ENCODE peak calls at places on chromosomes 12 and 14, in seven cellular contexts. One of them, this sample, is unnamed.

GRCh38 chr12:662541-663292 is 528 bp downstream of the NINJ2 start:
- DNase-seq in amniotic epithelial cell: no peak
- DNase-seq in NCI-H1436: no peak
- DNase-seq in heart right ventricle: no peak
- DNase-seq in germinal center: no peak
- DNase-seq in HT1080: peak
- DNase-seq in D721Med: no peak
- DNase-seq in this sample: no peak

GRCh38 chr12:6182279-6182898 is 17.8 kb upstream of the CD9 start:
- DNase-seq in amniotic epithelial cell: peak
- DNase-seq in NCI-H1436: no peak
- DNase-seq in heart right ventricle: peak
- DNase-seq in germinal center: no peak
- DNase-seq in HT1080: no peak
- DNase-seq in D721Med: no peak
- DNase-seq in this sample: peak

GRCh38 chr14:88599321-88599720 is 36.5 kb downstream of the ZC3H14 start:
- DNase-seq in amniotic epithelial cell: no peak
- DNase-seq in NCI-H1436: no peak
- DNase-seq in heart right ventricle: no peak
- DNase-seq in germinal center: no peak
- DNase-seq in HT1080: no peak
- DNase-seq in D721Med: no peak
- DNase-seq in this sample: no peak

GRCh38 chr12:131124487-131125280 is 171.0 kb downstream of the ADGRD1 start:
- DNase-seq in amniotic epithelial cell: no peak
- DNase-seq in NCI-H1436: no peak
- DNase-seq in heart right ventricle: no peak
- DNase-seq in germinal center: no peak
- DNase-seq in HT1080: no peak
- DNase-seq in D721Med: peak
- DNase-seq in this sample: no peak

GRCh38 chr14:24913026-24913425 is 136.9 kb downstream of the STXBP6 start:
- DNase-seq in amniotic epithelial cell: no peak
- DNase-seq in NCI-H1436: no peak
- DNase-seq in heart right ventricle: no peak
- DNase-seq in germinal center: no peak
- DNase-seq in HT1080: no peak
- DNase-seq in D721Med: no peak
- DNase-seq in this sample: no peak

GRCh38 chr12:56724989-56725722 is at the start of gene NACA:
- DNase-seq in amniotic epithelial cell: peak
- DNase-seq in NCI-H1436: peak
- DNase-seq in heart right ventricle: peak
- DNase-seq in germinal center: peak
- DNase-seq in HT1080: peak
- DNase-seq in D721Med: peak
- DNase-seq in this sample: peak

GRCh38 chr14:67513631-67514108 is 19.4 kb upstream of the PLEKHH1 start:
- DNase-seq in amniotic epithelial cell: no peak
- DNase-seq in NCI-H1436: no peak
- DNase-seq in heart right ventricle: no peak
- DNase-seq in germinal center: no peak
- DNase-seq in HT1080: no peak
- DNase-seq in D721Med: no peak
- DNase-seq in this sample: no peak

GRCh38 chr12:101759396-101760047 is 20.3 kb upstream of the SYCP3 start:
- DNase-seq in amniotic epithelial cell: peak
- DNase-seq in NCI-H1436: peak
- DNase-seq in heart right ventricle: no peak
- DNase-seq in germinal center: peak
- DNase-seq in HT1080: peak
- DNase-seq in D721Med: peak
- DNase-seq in this sample: no peak

GRCh38 chr14:99664636-99665273 is 19.3 kb upstream of the CYP46A1 start:
- DNase-seq in amniotic epithelial cell: no peak
- DNase-seq in NCI-H1436: no peak
- DNase-seq in heart right ventricle: no peak
- DNase-seq in germinal center: no peak
- DNase-seq in HT1080: no peak
- DNase-seq in D721Med: no peak
- DNase-seq in this sample: no peak

GRCh38 chr12:92185052-92185451 is 39.4 kb upstream of the BTG1 start:
- DNase-seq in amniotic epithelial cell: no peak
- DNase-seq in NCI-H1436: no peak
- DNase-seq in heart right ventricle: no peak
- DNase-seq in germinal center: no peak
- DNase-seq in HT1080: no peak
- DNase-seq in D721Med: no peak
- DNase-seq in this sample: no peak

GRCh38 chr12:111322336-111323250 is 46.3 kb downstream of the PHETA1 start:
- DNase-seq in amniotic epithelial cell: no peak
- DNase-seq in NCI-H1436: no peak
- DNase-seq in heart right ventricle: peak
- DNase-seq in germinal center: no peak
- DNase-seq in HT1080: peak
- DNase-seq in D721Med: no peak
- DNase-seq in this sample: peak

GRCh38 chr12:6084261-6084968 is 40.1 kb downstream of the VWF start:
- DNase-seq in amniotic epithelial cell: peak
- DNase-seq in NCI-H1436: no peak
- DNase-seq in heart right ventricle: no peak
- DNase-seq in germinal center: no peak
- DNase-seq in HT1080: peak
- DNase-seq in D721Med: no peak
- DNase-seq in this sample: no peak

GRCh38 chr12:108127654-108128053 is 1.4 kb upstream of the WSCD2 start:
- DNase-seq in amniotic epithelial cell: no peak
- DNase-seq in NCI-H1436: no peak
- DNase-seq in heart right ventricle: no peak
- DNase-seq in germinal center: no peak
- DNase-seq in HT1080: no peak
- DNase-seq in D721Med: no peak
- DNase-seq in this sample: no peak

GRCh38 chr12:89863968-89864367 is 155.3 kb upstream of the ATP2B1 start:
- DNase-seq in amniotic epithelial cell: no peak
- DNase-seq in NCI-H1436: peak
- DNase-seq in heart right ventricle: no peak
- DNase-seq in germinal center: peak
- DNase-seq in HT1080: no peak
- DNase-seq in D721Med: no peak
- DNase-seq in this sample: no peak

GRCh38 chr14:71372411-71372838 is 465.2 kb downstream of the PCNX1 start:
- DNase-seq in amniotic epithelial cell: peak
- DNase-seq in NCI-H1436: no peak
- DNase-seq in heart right ventricle: no peak
- DNase-seq in germinal center: no peak
- DNase-seq in HT1080: peak
- DNase-seq in D721Med: no peak
- DNase-seq in this sample: no peak

GRCh38 chr12:113254298-113254697 is 33.0 kb downstream of the TPCN1 start:
- DNase-seq in amniotic epithelial cell: no peak
- DNase-seq in NCI-H1436: no peak
- DNase-seq in heart right ventricle: no peak
- DNase-seq in germinal center: no peak
- DNase-seq in HT1080: no peak
- DNase-seq in D721Med: no peak
- DNase-seq in this sample: no peak

GRCh38 chr14:74584966-74585365 is 27.1 kb downstream of the LTBP2 start:
- DNase-seq in amniotic epithelial cell: no peak
- DNase-seq in NCI-H1436: no peak
- DNase-seq in heart right ventricle: no peak
- DNase-seq in germinal center: no peak
- DNase-seq in HT1080: no peak
- DNase-seq in D721Med: no peak
- DNase-seq in this sample: no peak

GRCh38 chr14:93792391-93792790 is 4.1 kb upstream of the PRIMA1 start:
- DNase-seq in amniotic epithelial cell: no peak
- DNase-seq in NCI-H1436: no peak
- DNase-seq in heart right ventricle: no peak
- DNase-seq in germinal center: no peak
- DNase-seq in HT1080: no peak
- DNase-seq in D721Med: no peak
- DNase-seq in this sample: no peak